ENCODE peak calls at places on chromosomes 12 and 14, in seven cellular contexts. P is neural progenitor cell, F is OCI-LY7, L is GM23338, O is HCT116, D is MM.1S, Z is PC-3. G is an unnamed sample.
A peak's percentile ranks its signal among the peaks of the same experiment; 100 is the strongest.

GRCh38 chr14:59454131-59454530 is 11.0 kb downstream of the GPR135 start:
- DNase-seq in L (no peak), D (no peak), O (no peak), P (no peak), F (no peak), Z (peak; percentile 94), G (no peak)

GRCh38 chr12:62750941-62751843 is 183.8 kb downstream of the PPM1H start:
- DNase-seq in F (no peak), P (no peak), L (no peak), Z (peak; percentile 77), D (no peak), O (no peak), G (no peak)

GRCh38 chr12:115818973-115819372 is 458.5 kb downstream of the MED13L start:
- DNase-seq in Z (no peak), F (no peak), D (no peak), P (no peak), L (peak; percentile 44), O (no peak), G (no peak)

GRCh38 chr14:63345826-63346225 is 27.1 kb upstream of the GPHB5 start:
- DNase-seq in L (no peak), F (no peak), O (no peak), P (no peak), D (no peak), Z (no peak), G (no peak)

GRCh38 chr12:69688496-69689427 is 10.3 kb downstream of the BEST3 start:
- DNase-seq in P (peak; percentile 68), L (peak; percentile 57), D (no peak), O (peak; percentile 80), Z (peak; percentile 97), F (no peak), G (peak; percentile 86)

GRCh38 chr12:48601013-48601756 is 31.3 kb upstream of the LALBA start:
- DNase-seq in D (no peak), O (no peak), P (peak; percentile 56), F (no peak), L (peak; percentile 80), Z (peak; percentile 8), G (peak; percentile 26)

GRCh38 chr14:85534914-85535313 is 5.0 kb downstream of the FLRT2 start:
- DNase-seq in L (no peak), O (no peak), D (no peak), P (peak; percentile 39), Z (no peak), F (no peak), G (peak; percentile 13)

GRCh38 chr12:65740873-65741600 is 83.2 kb upstream of the HMGA2 start:
- DNase-seq in Z (peak; percentile 42), D (peak; percentile 64), F (no peak), O (no peak), L (peak; percentile 93), P (peak; percentile 92), G (peak; percentile 89)

GRCh38 chr12:124698998-124699305 is 131.5 kb upstream of the NCOR2 start:
- DNase-seq in Z (no peak), D (no peak), F (no peak), P (no peak), L (no peak), O (no peak), G (no peak)

DNA sequence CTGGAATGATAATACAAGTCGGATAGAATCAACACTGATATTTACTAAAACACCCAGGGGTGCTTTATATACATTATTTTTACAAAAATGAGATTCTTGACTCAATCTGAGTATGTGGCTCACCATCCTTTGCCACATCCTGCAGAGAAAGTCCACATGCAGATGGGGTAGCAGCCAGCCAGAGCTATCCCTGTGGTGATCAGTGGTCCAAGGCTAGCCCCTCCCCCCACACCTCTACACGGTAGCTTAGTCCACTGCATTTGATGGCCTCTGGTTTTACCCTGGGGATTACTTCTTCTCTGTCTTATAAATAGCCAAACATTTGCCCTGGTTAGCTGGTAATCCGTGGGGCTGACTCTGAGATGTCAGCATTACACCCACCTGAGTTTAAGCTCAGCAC is 28.1 kb upstream of the TTC7B start:
- DNase-seq in O (no peak), Z (no peak), D (no peak), L (no peak), P (no peak), F (no peak), G (peak; percentile 3)
- TF ChIP-seq EZH2phosphoT487 in O (no peak), Z (no peak), D (no peak), L (no peak), P (no peak), F (no peak), G (no peak)

GRCh38 chr14:76461886-76462285 is 85.9 kb downstream of the ESRRB start:
- DNase-seq in Z (no peak), D (no peak), O (no peak), F (no peak), L (no peak), P (no peak), G (no peak)

GRCh38 chr14:76456891-76457586 is 81.1 kb downstream of the ESRRB start:
- DNase-seq in P (no peak), F (no peak), Z (no peak), L (no peak), O (no peak), D (no peak), G (no peak)

GRCh38 chr14:76450476-76450875 is 74.5 kb downstream of the ESRRB start:
- DNase-seq in Z (no peak), F (no peak), D (no peak), O (no peak), P (no peak), L (no peak), G (no peak)

GRCh38 chr14:76456200-76456599 is 80.3 kb downstream of the ESRRB start:
- DNase-seq in P (peak; percentile 82), Z (peak; percentile 38), L (peak; percentile 89), F (peak; percentile 49), D (peak; percentile 21), O (peak; percentile 28), G (peak; percentile 63)
- TF ChIP-seq CTCF in P (peak; percentile 79), Z (peak; percentile 62), L (peak; percentile 77), F (peak; percentile 79), D (peak; percentile 38), O (peak; percentile 75), G (peak; percentile 46)

GRCh38 chr14:93332032-93332852 is 594 bp downstream of the BTBD7 start:
- DNase-seq in Z (peak; percentile 46), O (no peak), F (peak; percentile 69), D (peak; percentile 46), L (peak; percentile 74), P (peak; percentile 85), G (peak; percentile 87)
- TF ChIP-seq EZH2phosphoT487 in Z (no peak), O (no peak), F (no peak), D (no peak), L (no peak), P (no peak), G (no peak)

GRCh38 chr12:76346236-76346635 is 2.0 kb downstream of the BBS10 start:
- DNase-seq in P (no peak), F (no peak), Z (no peak), D (no peak), L (no peak), O (no peak), G (no peak)

GRCh38 chr12:76345569-76345968 is 2.6 kb downstream of the BBS10 start:
- DNase-seq in L (no peak), Z (peak; percentile 13), F (no peak), O (no peak), P (no peak), D (no peak), G (no peak)

GRCh38 chr12:76348079-76348901 is at the start of gene BBS10:
- DNase-seq in P (peak; percentile 92), O (peak; percentile 83), F (peak; percentile 96), Z (peak; percentile 92), D (peak; percentile 92), L (peak; percentile 96), G (peak; percentile 93)

GRCh38 chr12:76341436-76342030 is 6.7 kb downstream of the BBS10 start:
- DNase-seq in F (no peak), L (no peak), P (no peak), D (no peak), Z (peak; percentile 41), O (no peak), G (no peak)

DNA sequence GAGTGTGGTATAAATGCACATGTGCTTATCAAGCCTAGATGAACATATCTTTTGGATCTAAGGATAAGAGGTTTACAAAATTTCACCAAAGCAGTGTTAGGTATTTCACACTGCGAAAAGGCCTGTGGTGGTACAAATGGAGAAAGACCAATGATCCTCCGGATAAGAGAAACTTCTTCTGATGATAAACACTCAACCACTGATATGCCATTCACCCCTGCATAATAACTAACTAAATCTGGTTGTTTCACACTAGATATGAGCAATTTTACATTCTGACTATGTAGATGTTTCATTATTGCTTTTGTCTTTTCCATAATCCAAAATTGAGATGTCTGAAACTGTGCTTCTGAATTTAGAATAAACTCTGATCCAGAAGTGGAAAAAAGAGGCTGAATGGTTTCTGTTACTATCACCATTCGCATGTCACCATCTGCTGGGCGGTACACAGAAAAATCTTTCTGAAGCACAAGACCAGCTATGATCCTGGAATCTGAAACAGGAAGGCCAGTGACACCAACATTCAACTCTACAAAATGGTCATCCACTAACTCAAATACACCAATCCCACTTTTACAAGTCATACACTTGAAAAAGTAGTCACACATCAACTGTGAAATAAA is 1.3 kb downstream of the BBS10 start:
- DNase-seq in O (no peak), D (peak; percentile 63), Z (peak; percentile 70), L (no peak), F (peak; percentile 63), P (peak; percentile 33), G (peak; percentile 68)
- TF ChIP-seq CTCF in O (peak; percentile 53), D (peak; percentile 55), Z (peak; percentile 76), L (peak; percentile 24), F (peak; percentile 76), P (peak; percentile 44), G (peak; percentile 64)

DNA sequence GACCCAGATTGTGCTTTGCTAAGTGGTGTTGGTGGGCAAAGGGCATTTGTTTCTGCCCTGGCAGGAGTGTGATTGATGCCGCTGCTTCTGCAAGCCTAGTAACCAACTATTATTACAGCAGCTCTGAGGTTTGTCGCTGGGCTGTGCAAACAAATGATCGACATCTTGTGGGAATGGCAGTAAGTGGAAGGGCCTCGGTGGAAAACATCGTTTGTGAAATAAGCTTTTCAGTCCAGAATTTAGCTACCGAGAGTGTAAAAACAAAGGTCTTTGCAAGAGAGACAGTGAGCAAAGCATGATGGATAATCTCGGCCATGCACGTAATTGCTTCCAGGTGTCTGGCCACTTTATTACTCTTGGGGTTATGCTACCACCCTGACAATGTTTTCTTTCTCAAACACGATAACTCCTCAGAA is 397.7 kb upstream of the PRICKLE1 start:
- DNase-seq in F (no peak), D (no peak), O (no peak), P (no peak), Z (no peak), L (no peak), G (no peak)
- TF ChIP-seq EZH2phosphoT487 in F (no peak), D (no peak), O (no peak), P (no peak), Z (no peak), L (no peak), G (no peak)

G was measured in hepatocyte.